ENCODE peak calls at places on chromosomes 2 and 18, in five cellular contexts. One of them, this sample, is unnamed.

GRCh38 chr2:14614011-14614410 is 18.5 kb upstream of the LRATD1 start:
- DNase-seq in mammary epithelial cell: no peak
- DNase-seq in neuronal stem cell: no peak
- DNase-seq in tibial nerve: no peak
- DNase-seq in thoracic aorta: no peak
- DNase-seq in this sample: no peak

GRCh38 chr18:75207298-75208054 is 1.5 kb downstream of the PTGR3 start:
- DNase-seq in mammary epithelial cell: peak; percentile 40
- DNase-seq in neuronal stem cell: peak; percentile 18
- DNase-seq in tibial nerve: no peak
- DNase-seq in thoracic aorta: no peak
- DNase-seq in this sample: no peak

GRCh38 chr2:181972431-181973190 is 13.0 kb upstream of the PPP1R1C start:
- DNase-seq in mammary epithelial cell: peak; percentile 9
- DNase-seq in neuronal stem cell: no peak
- DNase-seq in tibial nerve: no peak
- DNase-seq in thoracic aorta: no peak
- DNase-seq in this sample: no peak

GRCh38 chr2:85750509-85751299 is 3.1 kb upstream of the ATOH8 start:
- DNase-seq in mammary epithelial cell: peak; percentile 28
- DNase-seq in neuronal stem cell: peak; percentile 55
- DNase-seq in tibial nerve: peak; percentile 64
- DNase-seq in thoracic aorta: no peak
- DNase-seq in this sample: peak; percentile 49

GRCh38 chr2:188523901-188524300 is 232.2 kb downstream of the GULP1 start:
- DNase-seq in mammary epithelial cell: no peak
- DNase-seq in neuronal stem cell: no peak
- DNase-seq in tibial nerve: no peak
- DNase-seq in thoracic aorta: no peak
- DNase-seq in this sample: no peak

GRCh38 chr18:3044931-3045698 is 32.2 kb upstream of the LPIN2 start:
- DNase-seq in mammary epithelial cell: peak; percentile 20
- DNase-seq in neuronal stem cell: no peak
- DNase-seq in tibial nerve: no peak
- DNase-seq in thoracic aorta: no peak
- DNase-seq in this sample: no peak

GRCh38 chr18:43159091-43159490 is 43.6 kb upstream of the RIT2 start:
- DNase-seq in mammary epithelial cell: no peak
- DNase-seq in neuronal stem cell: no peak
- DNase-seq in tibial nerve: no peak
- DNase-seq in thoracic aorta: no peak
- DNase-seq in this sample: peak; percentile 18

GRCh38 chr2:163658556-163658955 is 77.3 kb downstream of the FIGN start:
- DNase-seq in mammary epithelial cell: peak; percentile 68
- DNase-seq in neuronal stem cell: no peak
- DNase-seq in tibial nerve: no peak
- DNase-seq in thoracic aorta: no peak
- DNase-seq in this sample: no peak

GRCh38 chr18:27226556-27227075 is 41.5 kb upstream of the CHST9 start:
- DNase-seq in mammary epithelial cell: peak; percentile 81
- DNase-seq in neuronal stem cell: no peak
- DNase-seq in tibial nerve: no peak
- DNase-seq in thoracic aorta: no peak
- DNase-seq in this sample: no peak

GRCh38 chr2:3278521-3279218 is 98.9 kb downstream of the EIPR1 start:
- DNase-seq in mammary epithelial cell: no peak
- DNase-seq in neuronal stem cell: no peak
- DNase-seq in tibial nerve: no peak
- DNase-seq in thoracic aorta: no peak
- DNase-seq in this sample: no peak

GRCh38 chr2:12352891-12353290 is 363.8 kb upstream of the TRIB2 start:
- DNase-seq in mammary epithelial cell: no peak
- DNase-seq in neuronal stem cell: no peak
- DNase-seq in tibial nerve: no peak
- DNase-seq in thoracic aorta: no peak
- DNase-seq in this sample: no peak

GRCh38 chr2:16239296-16239850 is 299.0 kb downstream of the MYCN start:
- DNase-seq in mammary epithelial cell: no peak
- DNase-seq in neuronal stem cell: no peak
- DNase-seq in tibial nerve: no peak
- DNase-seq in thoracic aorta: no peak
- DNase-seq in this sample: no peak

GRCh38 chr2:85057236-85057635 is 76.0 kb upstream of the TCF7L1 start:
- DNase-seq in mammary epithelial cell: no peak
- DNase-seq in neuronal stem cell: no peak
- DNase-seq in tibial nerve: no peak
- DNase-seq in thoracic aorta: no peak
- DNase-seq in this sample: no peak

GRCh38 chr2:3325458-3326181 is 52.0 kb downstream of the EIPR1 start:
- DNase-seq in mammary epithelial cell: no peak
- DNase-seq in neuronal stem cell: no peak
- DNase-seq in tibial nerve: no peak
- DNase-seq in thoracic aorta: no peak
- DNase-seq in this sample: no peak

GRCh38 chr2:216181953-216182352 is 72.8 kb downstream of the XRCC5 start:
- DNase-seq in mammary epithelial cell: peak; percentile 50
- DNase-seq in neuronal stem cell: no peak
- DNase-seq in tibial nerve: no peak
- DNase-seq in thoracic aorta: no peak
- DNase-seq in this sample: no peak

GRCh38 chr18:54149078-54149697 is 75.3 kb downstream of the MBD2 start:
- DNase-seq in mammary epithelial cell: peak; percentile 89
- DNase-seq in neuronal stem cell: no peak
- DNase-seq in tibial nerve: no peak
- DNase-seq in thoracic aorta: peak; percentile 25
- DNase-seq in this sample: peak; percentile 96

GRCh38 chr2:207481924-207482323 is 47.8 kb upstream of the CREB1 start:
- DNase-seq in mammary epithelial cell: no peak
- DNase-seq in neuronal stem cell: no peak
- DNase-seq in tibial nerve: no peak
- DNase-seq in thoracic aorta: no peak
- DNase-seq in this sample: no peak

GRCh38 chr2:2834105-2834504 is 503.0 kb upstream of the MYT1L start:
- DNase-seq in mammary epithelial cell: no peak
- DNase-seq in neuronal stem cell: no peak
- DNase-seq in tibial nerve: no peak
- DNase-seq in thoracic aorta: no peak
- DNase-seq in this sample: no peak

GRCh38 chr2:144330951-144331651 is 188.8 kb downstream of the ZEB2 start:
- DNase-seq in mammary epithelial cell: peak; percentile 16
- DNase-seq in neuronal stem cell: no peak
- DNase-seq in tibial nerve: no peak
- DNase-seq in thoracic aorta: no peak
- DNase-seq in this sample: no peak

DNA sequence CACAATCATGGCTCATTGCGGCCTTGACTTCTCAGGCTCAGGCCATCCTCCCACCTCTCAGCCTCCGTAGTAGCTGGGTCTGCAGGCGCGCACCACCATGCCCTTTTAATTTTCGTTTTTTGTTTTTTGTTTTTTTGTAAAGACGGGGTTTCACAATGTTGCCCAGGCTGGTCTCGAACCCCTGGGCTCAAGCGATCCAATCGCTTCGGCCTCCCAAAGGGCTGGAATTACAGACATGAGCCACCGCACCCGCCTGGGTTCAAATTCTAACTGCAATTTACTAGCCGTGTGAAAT is 12.3 kb upstream of the DCTN1 start:
- DNase-seq in mammary epithelial cell: no peak
- DNase-seq in neuronal stem cell: no peak
- DNase-seq in tibial nerve: no peak
- DNase-seq in thoracic aorta: no peak
- DNase-seq in this sample: no peak
- H3K4me3 ChIP-seq in mammary epithelial cell: no peak overlapping the region
- H3K4me3 ChIP-seq in neuronal stem cell: no peak overlapping the region
- H3K4me3 ChIP-seq in tibial nerve: no peak overlapping the region
- H3K4me3 ChIP-seq in thoracic aorta: peak overlapping the region; percentile 86
- H3K4me3 ChIP-seq in this sample: peak overlapping the region; percentile 85

DNA sequence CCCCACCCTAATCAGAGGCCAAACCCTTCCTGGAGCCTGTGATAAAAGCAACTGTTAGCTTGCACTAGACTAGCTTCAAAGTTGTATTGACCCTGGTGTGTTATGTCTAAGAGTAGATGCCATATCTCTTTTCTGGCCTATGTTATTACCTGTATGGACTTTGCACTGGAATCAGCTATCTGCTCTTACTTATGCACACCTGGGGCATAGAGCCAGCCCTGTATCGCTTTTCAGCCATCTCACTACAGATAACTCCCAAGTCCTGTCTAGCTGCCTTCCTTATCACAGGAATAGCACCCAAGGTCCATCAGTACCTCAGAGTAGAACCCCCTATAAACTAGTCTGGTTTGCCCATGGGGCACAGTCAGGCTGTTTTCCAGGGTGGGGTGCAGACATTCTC is 58.2 kb downstream of the BCL11A start:
- DNase-seq in mammary epithelial cell: no peak
- DNase-seq in neuronal stem cell: no peak
- DNase-seq in tibial nerve: no peak
- DNase-seq in thoracic aorta: no peak
- DNase-seq in this sample: no peak
- H3K27me3 ChIP-seq in mammary epithelial cell: no peaks in the 10 kb centered on the region
- H3K27me3 ChIP-seq in neuronal stem cell: no peaks in the 10 kb centered on the region
- H3K27me3 ChIP-seq in tibial nerve: no peaks in the 10 kb centered on the region
- H3K27me3 ChIP-seq in thoracic aorta: no peaks in the 10 kb centered on the region
- H3K27me3 ChIP-seq in this sample: no peaks in the 10 kb centered on the region

DNA sequence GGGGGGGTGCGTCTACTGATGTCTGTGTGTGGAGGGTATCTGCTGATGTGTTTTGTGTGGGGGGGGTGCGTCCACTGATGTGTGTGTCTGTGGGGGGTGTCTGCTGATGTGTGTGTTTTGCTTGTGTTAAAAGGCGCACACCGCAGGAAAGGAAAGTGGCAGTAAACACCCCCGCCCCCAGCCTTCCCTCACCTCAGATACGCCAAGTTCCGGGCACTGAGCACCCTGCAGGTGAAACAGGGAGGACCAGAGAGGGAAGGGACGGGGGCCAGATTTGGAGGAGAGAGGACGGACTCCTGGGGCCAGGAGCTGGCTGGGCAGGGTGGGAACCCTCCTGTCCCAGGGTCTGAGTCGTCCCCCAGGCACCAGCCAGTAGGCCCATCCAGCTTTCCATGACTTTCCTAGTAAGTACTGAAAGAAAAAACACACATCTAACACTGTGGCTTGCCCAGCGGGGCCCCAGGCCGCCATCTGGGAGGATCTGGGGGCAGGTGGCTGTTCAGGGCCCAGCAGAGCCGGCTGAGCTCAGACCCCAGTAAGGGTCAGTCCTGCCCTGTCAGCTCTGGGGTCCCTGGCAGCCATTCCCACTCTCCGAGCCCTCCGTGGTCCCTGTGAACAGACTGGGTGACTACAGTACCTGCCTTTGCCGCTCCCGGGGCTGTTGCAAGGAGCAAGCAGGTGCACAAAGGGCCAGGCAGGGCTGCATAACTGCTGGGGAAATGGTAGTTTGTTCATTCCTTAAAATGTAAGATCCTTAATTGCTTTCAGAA is 126.9 kb downstream of the NFATC1 start:
- DNase-seq in mammary epithelial cell: no peak
- DNase-seq in neuronal stem cell: no peak
- DNase-seq in tibial nerve: no peak
- DNase-seq in thoracic aorta: no peak
- DNase-seq in this sample: no peak
- H3K4me3 ChIP-seq in mammary epithelial cell: no peak overlapping the region
- H3K4me3 ChIP-seq in neuronal stem cell: no peak overlapping the region
- H3K4me3 ChIP-seq in tibial nerve: no peak overlapping the region
- H3K4me3 ChIP-seq in thoracic aorta: no peak overlapping the region
- H3K4me3 ChIP-seq in this sample: no peak overlapping the region

GRCh38 chr2:42842418-42842817 is 50.0 kb upstream of the HAAO start:
- DNase-seq in mammary epithelial cell: no peak
- DNase-seq in neuronal stem cell: no peak
- DNase-seq in tibial nerve: no peak
- DNase-seq in thoracic aorta: no peak
- DNase-seq in this sample: no peak
- H3K27me3 ChIP-seq in mammary epithelial cell: no peaks in the 10 kb centered on the region
- H3K27me3 ChIP-seq in neuronal stem cell: no peaks in the 10 kb centered on the region
- H3K27me3 ChIP-seq in tibial nerve: no peaks in the 10 kb centered on the region
- H3K27me3 ChIP-seq in thoracic aorta: no peaks in the 10 kb centered on the region
- H3K27me3 ChIP-seq in this sample: no peaks in the 10 kb centered on the region

DNA sequence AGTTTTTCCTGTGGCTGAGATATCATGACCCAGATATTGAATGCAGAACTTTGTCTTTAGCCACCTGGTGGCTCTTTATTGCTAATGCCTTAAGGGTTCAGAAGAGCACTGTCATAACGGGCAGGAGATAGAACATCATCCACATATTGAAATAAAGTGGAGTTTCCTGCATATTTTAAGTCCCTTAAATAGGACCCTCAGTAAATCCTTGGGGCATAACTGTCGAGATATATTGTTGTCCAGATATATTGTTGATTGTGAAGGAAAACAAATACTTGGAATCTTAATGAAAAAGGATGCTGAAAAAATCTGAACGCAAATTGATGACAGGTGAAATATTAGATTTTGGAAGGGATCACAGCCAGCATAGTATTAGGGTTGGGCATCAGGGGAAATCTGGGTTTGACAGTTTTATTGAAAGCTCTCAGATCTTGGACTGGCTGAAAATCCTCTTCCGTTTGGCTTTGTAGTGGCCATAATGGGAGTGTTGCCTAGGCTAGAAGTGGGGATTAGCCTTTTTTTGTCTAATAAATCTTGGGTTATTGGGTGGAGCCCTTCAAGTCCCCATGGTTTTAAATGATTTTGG is 13.9 kb upstream of the ZDBF2 start:
- DNase-seq in mammary epithelial cell: peak; percentile 39
- DNase-seq in neuronal stem cell: no peak
- DNase-seq in tibial nerve: no peak
- DNase-seq in thoracic aorta: no peak
- DNase-seq in this sample: peak; percentile 35
- H3K4me3 ChIP-seq in mammary epithelial cell: no peak overlapping the region
- H3K4me3 ChIP-seq in neuronal stem cell: no peak overlapping the region
- H3K4me3 ChIP-seq in tibial nerve: no peak overlapping the region
- H3K4me3 ChIP-seq in thoracic aorta: no peak overlapping the region
- H3K4me3 ChIP-seq in this sample: no peak overlapping the region

DNA sequence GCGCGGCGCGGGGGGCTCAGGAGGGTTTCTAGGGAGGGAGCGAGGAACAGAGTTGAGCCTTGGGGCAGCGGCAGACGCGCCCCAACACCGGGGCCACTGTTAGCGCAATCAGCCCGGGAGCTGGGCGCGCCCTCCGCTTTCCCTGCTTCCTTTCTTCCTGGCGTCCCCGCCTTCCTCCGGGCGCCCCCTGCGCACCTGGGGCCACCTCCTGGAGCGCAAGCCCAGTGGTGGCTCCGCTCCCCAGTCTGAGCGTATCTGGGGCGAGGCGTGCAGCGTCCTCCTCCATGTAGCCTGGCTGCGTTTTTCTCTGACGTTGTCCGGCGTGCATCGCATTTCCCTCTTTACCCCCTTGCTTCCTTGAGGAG is 5.2 kb downstream of the PROC start:
- DNase-seq in mammary epithelial cell: peak; percentile 64
- DNase-seq in neuronal stem cell: no peak
- DNase-seq in tibial nerve: no peak
- DNase-seq in thoracic aorta: no peak
- DNase-seq in this sample: no peak
- H3K27me3 ChIP-seq in mammary epithelial cell: peaks cover 5% of the 10 kb centered on the region
- H3K27me3 ChIP-seq in neuronal stem cell: peaks cover 19% of the 10 kb centered on the region
- H3K27me3 ChIP-seq in tibial nerve: peaks cover 54% of the 10 kb centered on the region
- H3K27me3 ChIP-seq in thoracic aorta: peaks cover 5% of the 10 kb centered on the region
- H3K27me3 ChIP-seq in this sample: peaks cover 15% of the 10 kb centered on the region